ENCODE peak calls at places on chromosome 19, in six cellular contexts. G, J, R, H, E and U are unnamed samples.

GRCh38 chr19:7705387-7706187 is 3.7 kb upstream of the FCER2 start:
- DNase-seq in E (no peak), G (peak; percentile 55), R (no peak), H (no peak), J (no peak), U (peak; percentile 46)

GRCh38 chr19:49988433-49988832 is 27.5 kb upstream of the SIGLEC11 start:
- DNase-seq in J (no peak), H (no peak), E (peak; percentile 31), G (no peak), R (no peak), U (no peak)

GRCh38 chr19:16677060-16677459 is 16.1 kb downstream of the TMEM38A start:
- DNase-seq in R (no peak), H (no peak), E (no peak), G (no peak), J (no peak), U (no peak)

GRCh38 chr19:45154064-45154827 is 6.5 kb downstream of the NKPD1 start:
- DNase-seq in R (no peak), E (peak; percentile 75), H (no peak), J (peak; percentile 92), G (no peak), U (no peak)

GRCh38 chr19:17041994-17042393 is 15.4 kb upstream of the CPAMD8 start:
- DNase-seq in G (peak; percentile 52), E (no peak), R (no peak), H (no peak), J (no peak), U (no peak)

GRCh38 chr19:38502410-38503143 is 69.1 kb downstream of the RYR1 start:
- DNase-seq in H (no peak), R (no peak), E (no peak), G (no peak), J (no peak), U (no peak)

GRCh38 chr19:3374369-3375112 is 8.2 kb downstream of the NFIC start:
- DNase-seq in R (no peak), G (no peak), J (no peak), E (no peak), H (peak; percentile 86), U (no peak)

GRCh38 chr19:46431824-46432223 is 3.1 kb upstream of the PNMA8C start:
- DNase-seq in R (peak; percentile 35), G (no peak), E (no peak), H (no peak), J (no peak), U (no peak)

GRCh38 chr19:8615813-8616596 is 5.5 kb upstream of the ADAMTS10 start:
- DNase-seq in H (peak; percentile 84), J (peak; percentile 60), R (peak; percentile 60), G (peak; percentile 71), E (peak; percentile 62), U (peak; percentile 63)

GRCh38 chr19:1425902-1426301 is 12.3 kb upstream of the RPS15 start:
- DNase-seq in H (no peak), E (no peak), J (no peak), G (no peak), R (no peak), U (no peak)

GRCh38 chr19:38952395-38953165 is 21.8 kb downstream of the MRPS12 start:
- DNase-seq in E (no peak), J (no peak), H (no peak), G (no peak), R (peak; percentile 43), U (no peak)

GRCh38 chr19:19049406-19049805 is 14.4 kb upstream of the SLC25A42 start:
- DNase-seq in J (no peak), G (no peak), R (no peak), H (no peak), E (no peak), U (no peak)

GRCh38 chr19:17264641-17264979 is at the start of gene USHBP1:
- DNase-seq in E (no peak), H (no peak), R (no peak), J (no peak), G (no peak), U (no peak)

GRCh38 chr19:17376935-17377600 is at the start of gene PLVAP:
- DNase-seq in E (no peak), J (no peak), H (peak; percentile 68), G (no peak), R (no peak), U (no peak)

GRCh38 chr19:46133101-46133627 is 8.7 kb upstream of the IGFL3 start:
- DNase-seq in E (peak; percentile 95), G (no peak), H (no peak), R (peak; percentile 86), J (peak; percentile 73), U (no peak)

GRCh38 chr19:39481229-39481545 is 549 bp downstream of the TIMM50 start:
- DNase-seq in J (no peak), E (no peak), G (no peak), R (no peak), H (no peak), U (no peak)

GRCh38 chr19:343941-344624 is 513 bp downstream of the MIER2 start:
- DNase-seq in G (peak; percentile 40), R (peak; percentile 53), J (no peak), E (peak; percentile 65), H (no peak), U (no peak)

GRCh38 chr19:8261347-8261746 is 46.8 kb downstream of the CD320 start:
- DNase-seq in R (no peak), G (peak; percentile 10), J (no peak), H (peak; percentile 45), E (no peak), U (no peak)

GRCh38 chr19:49643466-49643865 is 1.5 kb downstream of the SCAF1 start:
- DNase-seq in G (no peak), J (no peak), H (no peak), E (no peak), R (no peak), U (no peak)

GRCh38 chr19:55485439-55486011 is 537 bp downstream of the NAT14 start:
- DNase-seq in E (no peak), R (no peak), G (peak; percentile 28), J (no peak), H (no peak), U (no peak)

DNA sequence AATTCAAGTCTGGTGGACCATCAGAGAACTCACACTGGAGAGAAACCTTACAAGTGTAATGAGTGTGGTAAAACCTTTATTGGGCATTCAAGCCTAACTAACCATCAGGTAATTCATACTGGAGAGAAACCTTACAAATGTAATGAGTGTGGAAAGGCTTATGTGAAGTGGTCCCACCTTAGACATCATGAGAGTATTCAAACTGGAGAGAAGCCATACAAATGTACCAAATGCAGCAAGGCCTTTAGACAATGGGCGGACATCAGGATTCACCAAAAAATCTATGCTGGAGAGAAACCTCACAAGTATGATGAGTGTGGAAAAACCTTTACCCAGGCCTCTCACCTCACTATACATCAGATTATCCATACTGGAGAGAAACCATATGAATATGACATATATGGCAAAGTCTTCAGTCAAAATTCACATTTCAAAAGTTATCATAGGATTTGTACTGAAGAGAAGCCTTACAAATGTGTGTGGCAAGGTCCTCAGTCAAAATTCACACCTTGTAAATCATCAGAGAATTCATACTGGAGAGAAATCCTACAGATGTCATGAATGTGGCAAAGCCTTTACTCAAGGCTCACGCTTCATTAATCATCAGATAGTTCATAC is 19.7 kb upstream of the ZNF665 start:
- DNase-seq in H (no peak), J (no peak), G (no peak), R (no peak), E (no peak), U (no peak)
- H3K9me3 ChIP-seq in H (peaks cover 98% of the 10 kb centered on the region), J (peaks cover 36% of the 10 kb centered on the region), G (peaks cover 100% of the 10 kb centered on the region), R (peaks cover 10% of the 10 kb centered on the region), E (peaks cover 42% of the 10 kb centered on the region), U (peaks cover 43% of the 10 kb centered on the region)

GRCh38 chr19:40755248-40755624 is 4.2 kb downstream of the SNRPA start:
- DNase-seq in J (no peak), H (no peak), E (no peak), G (no peak), R (no peak), U (no peak)
- H3K9me3 ChIP-seq in J (no peaks in the 10 kb centered on the region), H (no peaks in the 10 kb centered on the region), E (no peaks in the 10 kb centered on the region), G (no peaks in the 10 kb centered on the region), R (no peaks in the 10 kb centered on the region), U (no peaks in the 10 kb centered on the region)

GRCh38 chr19:34314437-34315313 is 50.3 kb upstream of the GPI start:
- DNase-seq in G (no peak), R (no peak), H (no peak), E (no peak), J (no peak), U (no peak)
- H3K9me3 ChIP-seq in G (no peaks in the 10 kb centered on the region), R (no peaks in the 10 kb centered on the region), H (no peaks in the 10 kb centered on the region), E (no peaks in the 10 kb centered on the region), J (no peaks in the 10 kb centered on the region), U (no peaks in the 10 kb centered on the region)

DNA sequence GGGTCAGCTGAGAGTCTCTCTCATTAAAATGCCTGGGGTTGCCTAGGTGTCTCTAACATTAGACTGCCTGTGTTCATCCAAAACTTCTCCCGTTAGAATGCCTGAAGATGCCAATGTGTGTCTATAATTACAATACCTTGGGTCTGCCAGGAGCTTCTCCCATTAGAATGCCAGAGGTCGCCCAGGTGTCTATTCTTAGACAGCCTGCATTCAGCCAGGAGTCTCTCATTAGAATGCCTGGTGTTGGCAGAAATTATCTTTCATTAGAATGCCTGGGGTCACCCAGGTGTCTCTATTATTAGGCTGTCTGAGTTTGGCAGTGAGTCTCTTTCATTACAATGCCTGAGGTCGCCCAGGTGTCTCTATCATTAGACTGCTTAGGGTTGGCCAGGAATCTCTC is 1560.2 kb downstream of the UQCRFS1 start:
- DNase-seq in E (no peak), J (no peak), R (no peak), G (no peak), H (no peak), U (no peak)
- H3K9me3 ChIP-seq in E (no peaks in the 10 kb centered on the region), J (no peaks in the 10 kb centered on the region), R (no peaks in the 10 kb centered on the region), G (peaks cover 97% of the 10 kb centered on the region), H (peaks cover 3% of the 10 kb centered on the region), U (peaks cover 2% of the 10 kb centered on the region)

GRCh38 chr19:53068834-53069233 is 24.3 kb downstream of the ERVV-2 start:
- DNase-seq in J (no peak), G (no peak), H (no peak), R (no peak), E (no peak), U (no peak)

DNA sequence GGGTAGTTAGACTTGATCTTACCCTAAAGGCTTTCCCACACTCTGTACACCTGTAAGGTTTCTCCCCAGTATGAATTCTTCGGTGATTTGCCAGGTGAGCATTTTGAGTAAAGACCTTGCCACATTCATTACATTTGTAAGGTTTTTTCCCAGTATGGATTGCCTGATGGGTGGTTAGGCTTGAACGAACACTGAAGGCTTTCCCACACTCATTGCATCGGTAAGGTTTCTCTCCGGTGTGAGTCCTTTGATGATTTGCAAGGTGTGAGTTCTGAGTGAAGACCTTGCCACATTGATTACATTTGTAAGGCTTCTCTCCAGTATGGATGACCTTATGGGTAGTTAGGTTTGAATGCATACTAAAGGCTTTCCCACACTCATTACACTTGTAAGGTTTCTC is 23.7 kb downstream of the ERVV-2 start:
- DNase-seq in R (no peak), E (no peak), G (no peak), H (no peak), J (no peak), U (no peak)
- H3K9me3 ChIP-seq in R (peaks cover 6% of the 10 kb centered on the region), E (peaks cover 35% of the 10 kb centered on the region), G (peaks cover 99% of the 10 kb centered on the region), H (peaks cover 93% of the 10 kb centered on the region), J (peaks cover 29% of the 10 kb centered on the region), U (peaks cover 52% of the 10 kb centered on the region)